ENCODE peak calls at places on chromosome 22, in five cellular contexts. One of them, this sample, is unnamed.

GRCh38 chr22:16960220-16960883 is 47.7 kb downstream of the GAB4 start:
- DNase-seq in pancreas: no peak
- DNase-seq in Peyer's patch: no peak
- DNase-seq in lung: peak; percentile 25
- DNase-seq in CD4-positive, CD25-positive, alpha-beta regulatory T cell: no peak
- DNase-seq in this sample: no peak

GRCh38 chr22:41132555-41132954 is 40.2 kb downstream of the EP300 start:
- DNase-seq in pancreas: no peak
- DNase-seq in Peyer's patch: no peak
- DNase-seq in lung: no peak
- DNase-seq in CD4-positive, CD25-positive, alpha-beta regulatory T cell: no peak
- DNase-seq in this sample: no peak

GRCh38 chr22:45172872-45173585 is 9.3 kb downstream of the NUP50 start:
- DNase-seq in pancreas: no peak
- DNase-seq in Peyer's patch: no peak
- DNase-seq in lung: no peak
- DNase-seq in CD4-positive, CD25-positive, alpha-beta regulatory T cell: no peak
- DNase-seq in this sample: peak; percentile 73

GRCh38 chr22:32854351-32854804 is 52.9 kb downstream of the TIMP3 start:
- DNase-seq in pancreas: no peak
- DNase-seq in Peyer's patch: no peak
- DNase-seq in lung: no peak
- DNase-seq in CD4-positive, CD25-positive, alpha-beta regulatory T cell: no peak
- DNase-seq in this sample: no peak

GRCh38 chr22:36351921-36352774 is 35.6 kb downstream of the MYH9 start:
- DNase-seq in pancreas: no peak
- DNase-seq in Peyer's patch: no peak
- DNase-seq in lung: no peak
- DNase-seq in CD4-positive, CD25-positive, alpha-beta regulatory T cell: no peak
- DNase-seq in this sample: no peak

GRCh38 chr22:11066458-11067285 is 4461.3 kb upstream of the OR11H1 start:
- DNase-seq in pancreas: peak; percentile 90
- DNase-seq in Peyer's patch: peak; percentile 57
- DNase-seq in lung: peak; percentile 48
- DNase-seq in CD4-positive, CD25-positive, alpha-beta regulatory T cell: no peak
- DNase-seq in this sample: no peak

GRCh38 chr22:33028191-33028700 is 29.9 kb downstream of the SYN3 start:
- DNase-seq in pancreas: no peak
- DNase-seq in Peyer's patch: no peak
- DNase-seq in lung: no peak
- DNase-seq in CD4-positive, CD25-positive, alpha-beta regulatory T cell: no peak
- DNase-seq in this sample: no peak

GRCh38 chr22:50503475-50504145 is 3.9 kb downstream of the LMF2 start:
- DNase-seq in pancreas: peak; percentile 85
- DNase-seq in Peyer's patch: no peak
- DNase-seq in lung: no peak
- DNase-seq in CD4-positive, CD25-positive, alpha-beta regulatory T cell: no peak
- DNase-seq in this sample: no peak

GRCh38 chr22:50716291-50717024 is 21.5 kb upstream of the ACR start:
- DNase-seq in pancreas: peak; percentile 30
- DNase-seq in Peyer's patch: no peak
- DNase-seq in lung: no peak
- DNase-seq in CD4-positive, CD25-positive, alpha-beta regulatory T cell: no peak
- DNase-seq in this sample: no peak

GRCh38 chr22:27783436-27784098 is 18.0 kb downstream of the MN1 start:
- DNase-seq in pancreas: no peak
- DNase-seq in Peyer's patch: no peak
- DNase-seq in lung: no peak
- DNase-seq in CD4-positive, CD25-positive, alpha-beta regulatory T cell: no peak
- DNase-seq in this sample: no peak

GRCh38 chr22:42114721-42115120 is 15.9 kb downstream of the CYP2D6 start:
- DNase-seq in pancreas: no peak
- DNase-seq in Peyer's patch: no peak
- DNase-seq in lung: no peak
- DNase-seq in CD4-positive, CD25-positive, alpha-beta regulatory T cell: no peak
- DNase-seq in this sample: no peak

GRCh38 chr22:36986242-36986821 is 32.9 kb downstream of the TST start:
- DNase-seq in pancreas: no peak
- DNase-seq in Peyer's patch: no peak
- DNase-seq in lung: no peak
- DNase-seq in CD4-positive, CD25-positive, alpha-beta regulatory T cell: no peak
- DNase-seq in this sample: no peak

GRCh38 chr22:26447594-26448329 is 18.7 kb downstream of the ASPHD2 start:
- DNase-seq in pancreas: no peak
- DNase-seq in Peyer's patch: no peak
- DNase-seq in lung: no peak
- DNase-seq in CD4-positive, CD25-positive, alpha-beta regulatory T cell: no peak
- DNase-seq in this sample: no peak

GRCh38 chr22:36386900-36387663 is 685 bp downstream of the MYH9 start:
- DNase-seq in pancreas: peak; percentile 91
- DNase-seq in Peyer's patch: peak; percentile 92
- DNase-seq in lung: peak; percentile 81
- DNase-seq in CD4-positive, CD25-positive, alpha-beta regulatory T cell: peak; percentile 38
- DNase-seq in this sample: peak; percentile 39

GRCh38 chr22:47190276-47190956 is 428.0 kb downstream of the TBC1D22A start:
- DNase-seq in pancreas: peak; percentile 43
- DNase-seq in Peyer's patch: no peak
- DNase-seq in lung: no peak
- DNase-seq in CD4-positive, CD25-positive, alpha-beta regulatory T cell: no peak
- DNase-seq in this sample: peak; percentile 29

GRCh38 chr22:41557401-41558240 is 3.2 kb upstream of the CSDC2 start:
- DNase-seq in pancreas: no peak
- DNase-seq in Peyer's patch: no peak
- DNase-seq in lung: peak; percentile 81
- DNase-seq in CD4-positive, CD25-positive, alpha-beta regulatory T cell: no peak
- DNase-seq in this sample: no peak

GRCh38 chr22:49951986-49952896 is 8.3 kb upstream of the PIM3 start:
- DNase-seq in pancreas: no peak
- DNase-seq in Peyer's patch: no peak
- DNase-seq in lung: no peak
- DNase-seq in CD4-positive, CD25-positive, alpha-beta regulatory T cell: no peak
- DNase-seq in this sample: no peak

GRCh38 chr22:40733919-40734318 is 54.6 kb downstream of the MCHR1 start:
- DNase-seq in pancreas: no peak
- DNase-seq in Peyer's patch: no peak
- DNase-seq in lung: no peak
- DNase-seq in CD4-positive, CD25-positive, alpha-beta regulatory T cell: no peak
- DNase-seq in this sample: no peak

GRCh38 chr22:47632646-47633045 is 870.2 kb downstream of the TBC1D22A start:
- DNase-seq in pancreas: no peak
- DNase-seq in Peyer's patch: no peak
- DNase-seq in lung: peak; percentile 24
- DNase-seq in CD4-positive, CD25-positive, alpha-beta regulatory T cell: no peak
- DNase-seq in this sample: no peak

GRCh38 chr22:44842417-44842816 is 90.0 kb downstream of the ARHGAP8 start:
- DNase-seq in pancreas: peak; percentile 12
- DNase-seq in Peyer's patch: no peak
- DNase-seq in lung: no peak
- DNase-seq in CD4-positive, CD25-positive, alpha-beta regulatory T cell: no peak
- DNase-seq in this sample: no peak

GRCh38 chr22:34812631-34813030 is 253.3 kb upstream of the ISX start:
- DNase-seq in pancreas: no peak
- DNase-seq in Peyer's patch: no peak
- DNase-seq in lung: no peak
- DNase-seq in CD4-positive, CD25-positive, alpha-beta regulatory T cell: no peak
- DNase-seq in this sample: no peak

GRCh38 chr22:27724181-27724580 is 77.4 kb downstream of the MN1 start:
- DNase-seq in pancreas: no peak
- DNase-seq in Peyer's patch: no peak
- DNase-seq in lung: no peak
- DNase-seq in CD4-positive, CD25-positive, alpha-beta regulatory T cell: no peak
- DNase-seq in this sample: no peak

DNA sequence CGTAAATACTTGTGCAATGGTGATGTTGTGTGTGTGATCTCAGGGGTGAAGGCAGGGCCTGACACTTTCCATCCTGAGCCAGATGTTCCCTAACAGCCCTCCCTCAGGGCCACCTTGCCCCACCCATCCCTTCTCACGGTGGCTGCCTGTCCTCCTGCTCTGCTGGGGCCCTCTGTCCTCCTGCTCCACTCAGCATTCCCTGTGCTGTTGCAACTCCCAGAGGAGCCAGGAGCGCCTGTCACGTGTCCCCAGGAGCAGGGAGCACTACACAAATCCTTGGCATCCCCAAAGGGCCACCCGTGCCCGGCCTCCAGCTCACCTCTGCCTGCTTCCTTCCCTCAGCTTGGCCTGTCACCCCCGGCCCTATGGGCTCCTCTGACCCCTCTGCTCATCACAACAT is 10.2 kb upstream of the CSNK1E start:
- DNase-seq in pancreas: no peak
- DNase-seq in Peyer's patch: no peak
- DNase-seq in lung: no peak
- DNase-seq in CD4-positive, CD25-positive, alpha-beta regulatory T cell: no peak
- DNase-seq in this sample: no peak
- H3K4me3 ChIP-seq in pancreas: no peak overlapping the region
- H3K4me3 ChIP-seq in Peyer's patch: no peak overlapping the region
- H3K4me3 ChIP-seq in lung: no peak overlapping the region
- H3K4me3 ChIP-seq in CD4-positive, CD25-positive, alpha-beta regulatory T cell: no peak overlapping the region
- H3K4me3 ChIP-seq in this sample: no peak overlapping the region

GRCh38 chr22:23402275-23403151 is 177.6 kb downstream of the IGLL1 start:
- DNase-seq in pancreas: peak; percentile 93
- DNase-seq in Peyer's patch: peak; percentile 88
- DNase-seq in lung: peak; percentile 68
- DNase-seq in CD4-positive, CD25-positive, alpha-beta regulatory T cell: no peak
- DNase-seq in this sample: peak; percentile 11
- H3K27ac ChIP-seq in pancreas: peak overlapping the region; percentile 17
- H3K27ac ChIP-seq in Peyer's patch: peak overlapping the region; percentile 10
- H3K27ac ChIP-seq in lung: no peak overlapping the region
- H3K27ac ChIP-seq in CD4-positive, CD25-positive, alpha-beta regulatory T cell: no peak overlapping the region
- H3K27ac ChIP-seq in this sample: peak overlapping the region; percentile 61

DNA sequence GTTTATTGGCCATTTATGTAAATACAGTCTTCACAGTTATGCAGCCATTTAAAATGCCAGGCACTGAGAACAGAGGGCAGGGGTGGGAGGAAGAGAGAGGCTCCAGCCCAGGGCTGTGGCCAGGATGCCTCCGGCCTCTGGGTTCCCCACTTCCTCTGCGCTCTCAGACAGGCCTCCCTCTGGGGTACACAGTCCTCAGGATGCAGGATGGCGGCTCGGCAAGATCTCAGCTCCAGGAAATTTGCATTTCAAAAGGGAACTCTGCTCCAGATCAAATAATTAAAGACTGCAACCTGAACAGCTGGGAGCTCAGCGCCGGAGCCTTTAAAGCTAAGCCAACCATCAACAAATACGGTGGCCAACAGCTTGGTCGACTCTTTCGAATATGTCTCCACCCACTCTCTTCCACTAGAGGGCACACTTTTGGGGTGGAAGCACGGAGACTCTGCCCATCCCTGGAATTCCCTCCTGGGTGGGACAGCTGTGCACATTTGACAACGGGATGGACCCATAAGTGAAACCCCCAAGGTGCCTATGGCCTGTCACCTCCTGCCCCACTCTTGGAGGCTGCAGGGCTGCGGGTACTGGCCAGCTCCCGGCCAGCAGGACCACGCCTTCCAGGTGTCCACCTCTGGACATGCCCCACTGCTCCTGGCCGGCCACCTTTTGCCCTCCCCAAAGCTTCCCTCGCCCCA is 1044.7 kb downstream of the BRD1 start:
- DNase-seq in pancreas: no peak
- DNase-seq in Peyer's patch: no peak
- DNase-seq in lung: peak; percentile 16
- DNase-seq in CD4-positive, CD25-positive, alpha-beta regulatory T cell: no peak
- DNase-seq in this sample: no peak
- H3K9me3 ChIP-seq in pancreas: no peaks in the 10 kb centered on the region
- H3K9me3 ChIP-seq in Peyer's patch: no peaks in the 10 kb centered on the region
- H3K9me3 ChIP-seq in lung: no peaks in the 10 kb centered on the region
- H3K9me3 ChIP-seq in CD4-positive, CD25-positive, alpha-beta regulatory T cell: no peaks in the 10 kb centered on the region
- H3K9me3 ChIP-seq in this sample: no peaks in the 10 kb centered on the region

GRCh38 chr22:29470159-29470855 is 9.7 kb upstream of the NEFH start:
- DNase-seq in pancreas: peak; percentile 75
- DNase-seq in Peyer's patch: peak; percentile 76
- DNase-seq in lung: peak; percentile 76
- DNase-seq in CD4-positive, CD25-positive, alpha-beta regulatory T cell: peak; percentile 38
- DNase-seq in this sample: peak; percentile 64
- H3K4me3 ChIP-seq in pancreas: peak overlapping the region; percentile 22
- H3K4me3 ChIP-seq in Peyer's patch: peak overlapping the region; percentile 17
- H3K4me3 ChIP-seq in lung: no peak overlapping the region
- H3K4me3 ChIP-seq in CD4-positive, CD25-positive, alpha-beta regulatory T cell: no peak overlapping the region
- H3K4me3 ChIP-seq in this sample: peak overlapping the region; percentile 47

GRCh38 chr22:20113551-20114310 is 2.2 kb upstream of the RANBP1 start:
- DNase-seq in pancreas: peak; percentile 77
- DNase-seq in Peyer's patch: no peak
- DNase-seq in lung: no peak
- DNase-seq in CD4-positive, CD25-positive, alpha-beta regulatory T cell: no peak
- DNase-seq in this sample: no peak

GRCh38 chr22:20110359-20110985 is 5.4 kb upstream of the RANBP1 start:
- DNase-seq in pancreas: peak; percentile 37
- DNase-seq in Peyer's patch: peak; percentile 15
- DNase-seq in lung: no peak
- DNase-seq in CD4-positive, CD25-positive, alpha-beta regulatory T cell: no peak
- DNase-seq in this sample: no peak

GRCh38 chr22:20111045-20111688 is 4.7 kb upstream of the RANBP1 start:
- DNase-seq in pancreas: peak; percentile 40
- DNase-seq in Peyer's patch: no peak
- DNase-seq in lung: no peak
- DNase-seq in CD4-positive, CD25-positive, alpha-beta regulatory T cell: peak; percentile 24
- DNase-seq in this sample: peak; percentile 39

GRCh38 chr22:20112623-20113511 is 3.0 kb upstream of the RANBP1 start:
- DNase-seq in pancreas: peak; percentile 68
- DNase-seq in Peyer's patch: no peak
- DNase-seq in lung: no peak
- DNase-seq in CD4-positive, CD25-positive, alpha-beta regulatory T cell: no peak
- DNase-seq in this sample: peak; percentile 43

DNA sequence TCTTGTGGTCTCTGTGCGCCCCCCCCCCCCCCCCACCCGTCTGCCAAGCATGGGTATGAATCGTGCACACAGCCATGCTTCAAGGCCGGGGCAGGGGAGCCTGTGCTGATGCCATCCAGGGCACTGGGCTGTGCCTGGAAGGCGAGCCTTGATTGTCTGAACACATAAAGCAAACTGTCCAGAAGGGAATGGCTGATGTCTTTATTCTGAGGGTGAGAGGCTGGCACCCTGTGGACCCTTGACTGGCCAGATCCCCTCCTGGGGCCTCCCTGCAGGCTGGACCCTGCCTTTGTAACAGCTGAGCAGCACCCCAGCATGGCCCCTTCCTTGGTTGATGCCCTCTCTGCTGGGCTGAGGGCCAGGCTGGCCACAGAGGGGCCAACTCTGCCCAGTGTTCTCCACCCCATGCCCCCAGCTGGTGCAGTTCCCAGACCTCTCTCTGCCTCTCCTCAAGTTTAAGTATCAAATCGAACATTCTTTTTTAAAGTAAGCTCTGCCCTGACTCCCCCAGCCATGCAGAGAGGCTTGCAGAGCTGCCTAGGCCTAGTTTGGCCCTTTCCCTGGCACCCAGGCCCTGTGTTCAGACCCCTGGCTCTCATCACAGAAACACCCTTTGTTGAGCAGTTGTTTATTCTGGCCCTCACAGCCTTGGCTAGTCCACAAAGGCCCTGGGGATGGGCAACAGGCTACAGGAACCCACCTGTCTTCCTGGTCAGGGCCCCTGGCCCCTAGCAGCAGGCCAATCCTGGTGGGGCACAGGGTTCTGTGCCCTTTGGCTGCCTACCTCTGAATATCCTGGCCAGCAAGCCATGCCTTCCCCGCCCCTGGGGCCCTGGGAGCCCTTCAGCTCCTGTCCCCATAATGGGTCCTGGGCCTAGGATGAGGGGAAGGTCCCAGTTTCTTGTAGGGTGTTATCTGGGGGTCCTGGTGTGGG is 3.9 kb upstream of the RANBP1 start:
- DNase-seq in pancreas: peak; percentile 72
- DNase-seq in Peyer's patch: no peak
- DNase-seq in lung: no peak
- DNase-seq in CD4-positive, CD25-positive, alpha-beta regulatory T cell: no peak
- DNase-seq in this sample: no peak
- H3K27ac ChIP-seq in pancreas: peak overlapping the region; percentile 58
- H3K27ac ChIP-seq in Peyer's patch: peak overlapping the region; percentile 62
- H3K27ac ChIP-seq in lung: no peak overlapping the region
- H3K27ac ChIP-seq in CD4-positive, CD25-positive, alpha-beta regulatory T cell: peak overlapping the region; percentile 52
- H3K27ac ChIP-seq in this sample: no peak overlapping the region

This sample was measured in CD8-positive, alpha-beta memory T cell.